ENCODE peak calls at places on chromosomes 5 and 9, in eight cellular contexts. One of them, this sample, is unnamed.
A peak's percentile ranks its signal among the peaks of the same experiment; 100 is the strongest.

GRCh38 chr5:73031839-73032238 is 76.0 kb downstream of the FCHO2 start:
- DNase-seq in activated T-helper 1 cell treated with anti-CD3 and anti-CD28 coated beads, Interleukin-12 subunit alpha, Interleukin-12 subunit beta, Interleukin-2, Interleukin-4 antibody, amounts not matched to agents 30 ng/mL and 10 ng/mL and 1 ng/mL, durations not matched to agents 14 hours and 24 hours and 36 hours: no peak
- DNase-seq in IMR-90: peak; percentile 91
- DNase-seq in K562: no peak
- DNase-seq in activated B cell treated with CpG ODN at 0.5 μM for 24 hours: no peak
- DNase-seq in bronchial epithelial cell: peak; percentile 75
- DNase-seq in AG09309: peak; percentile 45
- DNase-seq in NCI-H1930: no peak
- DNase-seq in this sample: no peak

GRCh38 chr5:61332369-61332745 is 299 bp downstream of the ZSWIM6 start:
- DNase-seq in activated T-helper 1 cell treated with anti-CD3 and anti-CD28 coated beads, Interleukin-12 subunit alpha, Interleukin-12 subunit beta, Interleukin-2, Interleukin-4 antibody, amounts not matched to agents 30 ng/mL and 10 ng/mL and 1 ng/mL, durations not matched to agents 14 hours and 24 hours and 36 hours: no peak
- DNase-seq in IMR-90: no peak
- DNase-seq in K562: no peak
- DNase-seq in activated B cell treated with CpG ODN at 0.5 μM for 24 hours: no peak
- DNase-seq in bronchial epithelial cell: no peak
- DNase-seq in AG09309: no peak
- DNase-seq in NCI-H1930: no peak
- DNase-seq in this sample: peak; percentile 79

GRCh38 chr5:28517691-28518090 is 1479.3 kb upstream of the CDH9 start:
- DNase-seq in activated T-helper 1 cell treated with anti-CD3 and anti-CD28 coated beads, Interleukin-12 subunit alpha, Interleukin-12 subunit beta, Interleukin-2, Interleukin-4 antibody, amounts not matched to agents 30 ng/mL and 10 ng/mL and 1 ng/mL, durations not matched to agents 14 hours and 24 hours and 36 hours: no peak
- DNase-seq in IMR-90: no peak
- DNase-seq in K562: no peak
- DNase-seq in activated B cell treated with CpG ODN at 0.5 μM for 24 hours: no peak
- DNase-seq in bronchial epithelial cell: peak; percentile 10
- DNase-seq in AG09309: no peak
- DNase-seq in NCI-H1930: no peak
- DNase-seq in this sample: no peak

GRCh38 chr5:2685651-2686050 is 65.8 kb downstream of the IRX2 start:
- DNase-seq in activated T-helper 1 cell treated with anti-CD3 and anti-CD28 coated beads, Interleukin-12 subunit alpha, Interleukin-12 subunit beta, Interleukin-2, Interleukin-4 antibody, amounts not matched to agents 30 ng/mL and 10 ng/mL and 1 ng/mL, durations not matched to agents 14 hours and 24 hours and 36 hours: no peak
- DNase-seq in IMR-90: peak; percentile 0
- DNase-seq in K562: no peak
- DNase-seq in activated B cell treated with CpG ODN at 0.5 μM for 24 hours: no peak
- DNase-seq in bronchial epithelial cell: peak; percentile 92
- DNase-seq in AG09309: no peak
- DNase-seq in NCI-H1930: no peak
- DNase-seq in this sample: no peak

GRCh38 chr5:40464461-40464860 is 215.3 kb upstream of the PTGER4 start:
- DNase-seq in activated T-helper 1 cell treated with anti-CD3 and anti-CD28 coated beads, Interleukin-12 subunit alpha, Interleukin-12 subunit beta, Interleukin-2, Interleukin-4 antibody, amounts not matched to agents 30 ng/mL and 10 ng/mL and 1 ng/mL, durations not matched to agents 14 hours and 24 hours and 36 hours: no peak
- DNase-seq in IMR-90: peak; percentile 15
- DNase-seq in K562: no peak
- DNase-seq in activated B cell treated with CpG ODN at 0.5 μM for 24 hours: no peak
- DNase-seq in bronchial epithelial cell: peak; percentile 47
- DNase-seq in AG09309: no peak
- DNase-seq in NCI-H1930: no peak
- DNase-seq in this sample: no peak

GRCh38 chr5:120228262-120229031 is 235.7 kb upstream of the PRR16 start:
- DNase-seq in activated T-helper 1 cell treated with anti-CD3 and anti-CD28 coated beads, Interleukin-12 subunit alpha, Interleukin-12 subunit beta, Interleukin-2, Interleukin-4 antibody, amounts not matched to agents 30 ng/mL and 10 ng/mL and 1 ng/mL, durations not matched to agents 14 hours and 24 hours and 36 hours: no peak
- DNase-seq in IMR-90: no peak
- DNase-seq in K562: no peak
- DNase-seq in activated B cell treated with CpG ODN at 0.5 μM for 24 hours: no peak
- DNase-seq in bronchial epithelial cell: no peak
- DNase-seq in AG09309: no peak
- DNase-seq in NCI-H1930: no peak
- DNase-seq in this sample: peak; percentile 7

GRCh38 chr5:10632110-10632903 is 68.4 kb downstream of the ANKRD33B start:
- DNase-seq in activated T-helper 1 cell treated with anti-CD3 and anti-CD28 coated beads, Interleukin-12 subunit alpha, Interleukin-12 subunit beta, Interleukin-2, Interleukin-4 antibody, amounts not matched to agents 30 ng/mL and 10 ng/mL and 1 ng/mL, durations not matched to agents 14 hours and 24 hours and 36 hours: peak; percentile 22
- DNase-seq in IMR-90: peak; percentile 59
- DNase-seq in K562: no peak
- DNase-seq in activated B cell treated with CpG ODN at 0.5 μM for 24 hours: peak; percentile 77
- DNase-seq in bronchial epithelial cell: no peak
- DNase-seq in AG09309: no peak
- DNase-seq in NCI-H1930: no peak
- DNase-seq in this sample: no peak

GRCh38 chr5:148998174-148998797 is 64.6 kb downstream of the SH3TC2 start:
- DNase-seq in activated T-helper 1 cell treated with anti-CD3 and anti-CD28 coated beads, Interleukin-12 subunit alpha, Interleukin-12 subunit beta, Interleukin-2, Interleukin-4 antibody, amounts not matched to agents 30 ng/mL and 10 ng/mL and 1 ng/mL, durations not matched to agents 14 hours and 24 hours and 36 hours: no peak
- DNase-seq in IMR-90: peak; percentile 75
- DNase-seq in K562: peak; percentile 16
- DNase-seq in activated B cell treated with CpG ODN at 0.5 μM for 24 hours: no peak
- DNase-seq in bronchial epithelial cell: peak; percentile 79
- DNase-seq in AG09309: no peak
- DNase-seq in NCI-H1930: no peak
- DNase-seq in this sample: peak; percentile 73

GRCh38 chr5:67536892-67537291 is 340.3 kb upstream of the CD180 start:
- DNase-seq in activated T-helper 1 cell treated with anti-CD3 and anti-CD28 coated beads, Interleukin-12 subunit alpha, Interleukin-12 subunit beta, Interleukin-2, Interleukin-4 antibody, amounts not matched to agents 30 ng/mL and 10 ng/mL and 1 ng/mL, durations not matched to agents 14 hours and 24 hours and 36 hours: no peak
- DNase-seq in IMR-90: no peak
- DNase-seq in K562: no peak
- DNase-seq in activated B cell treated with CpG ODN at 0.5 μM for 24 hours: no peak
- DNase-seq in bronchial epithelial cell: no peak
- DNase-seq in AG09309: no peak
- DNase-seq in NCI-H1930: no peak
- DNase-seq in this sample: no peak

GRCh38 chr5:80246995-80247729 is 8.7 kb downstream of the SERINC5 start:
- DNase-seq in activated T-helper 1 cell treated with anti-CD3 and anti-CD28 coated beads, Interleukin-12 subunit alpha, Interleukin-12 subunit beta, Interleukin-2, Interleukin-4 antibody, amounts not matched to agents 30 ng/mL and 10 ng/mL and 1 ng/mL, durations not matched to agents 14 hours and 24 hours and 36 hours: no peak
- DNase-seq in IMR-90: peak; percentile 91
- DNase-seq in K562: peak; percentile 60
- DNase-seq in activated B cell treated with CpG ODN at 0.5 μM for 24 hours: no peak
- DNase-seq in bronchial epithelial cell: peak; percentile 98
- DNase-seq in AG09309: peak; percentile 79
- DNase-seq in NCI-H1930: no peak
- DNase-seq in this sample: peak; percentile 82

GRCh38 chr5:81205058-81205457 is 28.1 kb upstream of the CKMT2 start:
- DNase-seq in activated T-helper 1 cell treated with anti-CD3 and anti-CD28 coated beads, Interleukin-12 subunit alpha, Interleukin-12 subunit beta, Interleukin-2, Interleukin-4 antibody, amounts not matched to agents 30 ng/mL and 10 ng/mL and 1 ng/mL, durations not matched to agents 14 hours and 24 hours and 36 hours: no peak
- DNase-seq in IMR-90: no peak
- DNase-seq in K562: no peak
- DNase-seq in activated B cell treated with CpG ODN at 0.5 μM for 24 hours: no peak
- DNase-seq in bronchial epithelial cell: no peak
- DNase-seq in AG09309: no peak
- DNase-seq in NCI-H1930: no peak
- DNase-seq in this sample: no peak

GRCh38 chr9:13513262-13513661 is 233.8 kb upstream of the MPDZ start:
- DNase-seq in activated T-helper 1 cell treated with anti-CD3 and anti-CD28 coated beads, Interleukin-12 subunit alpha, Interleukin-12 subunit beta, Interleukin-2, Interleukin-4 antibody, amounts not matched to agents 30 ng/mL and 10 ng/mL and 1 ng/mL, durations not matched to agents 14 hours and 24 hours and 36 hours: no peak
- DNase-seq in IMR-90: no peak
- DNase-seq in K562: no peak
- DNase-seq in activated B cell treated with CpG ODN at 0.5 μM for 24 hours: no peak
- DNase-seq in bronchial epithelial cell: no peak
- DNase-seq in AG09309: no peak
- DNase-seq in NCI-H1930: no peak
- DNase-seq in this sample: no peak

GRCh38 chr9:90009447-90009846 is 404.6 kb downstream of the GADD45G start:
- DNase-seq in activated T-helper 1 cell treated with anti-CD3 and anti-CD28 coated beads, Interleukin-12 subunit alpha, Interleukin-12 subunit beta, Interleukin-2, Interleukin-4 antibody, amounts not matched to agents 30 ng/mL and 10 ng/mL and 1 ng/mL, durations not matched to agents 14 hours and 24 hours and 36 hours: no peak
- DNase-seq in IMR-90: no peak
- DNase-seq in K562: no peak
- DNase-seq in activated B cell treated with CpG ODN at 0.5 μM for 24 hours: peak; percentile 26
- DNase-seq in bronchial epithelial cell: no peak
- DNase-seq in AG09309: no peak
- DNase-seq in NCI-H1930: no peak
- DNase-seq in this sample: no peak

This sample was measured in neural progenitor cell.